ENCODE peak calls at places on chromosomes 7 and 10, in five cellular contexts. One of them, this sample, is unnamed.
A peak's percentile ranks its signal among the peaks of the same experiment; 100 is the strongest.

GRCh38 chr10:99854860-99855259 is 72.4 kb downstream of the ABCC2 start:
- DNase-seq in K562: no peak
- DNase-seq in HepG2: peak; percentile 41
- DNase-seq in H1: no peak
- DNase-seq in GM12878: no peak
- DNase-seq in this sample: peak; percentile 51

GRCh38 chr10:20105931-20106330 is 289.7 kb downstream of the PLXDC2 start:
- DNase-seq in K562: no peak
- DNase-seq in HepG2: no peak
- DNase-seq in H1: no peak
- DNase-seq in GM12878: no peak
- DNase-seq in this sample: no peak

GRCh38 chr7:37901890-37902524 is 14.6 kb downstream of the SFRP4 start:
- DNase-seq in K562: no peak
- DNase-seq in HepG2: peak; percentile 75
- DNase-seq in H1: no peak
- DNase-seq in GM12878: no peak
- DNase-seq in this sample: no peak

GRCh38 chr7:47044620-47045019 is 537.3 kb downstream of the TNS3 start:
- DNase-seq in K562: no peak
- DNase-seq in HepG2: no peak
- DNase-seq in H1: no peak
- DNase-seq in GM12878: no peak
- DNase-seq in this sample: no peak

GRCh38 chr7:17485905-17486304 is 187.5 kb downstream of the AHR start:
- DNase-seq in K562: no peak
- DNase-seq in HepG2: no peak
- DNase-seq in H1: no peak
- DNase-seq in GM12878: no peak
- DNase-seq in this sample: no peak

GRCh38 chr7:138875794-138876193 is 77.8 kb upstream of the ATP6V0A4 start:
- DNase-seq in K562: no peak
- DNase-seq in HepG2: no peak
- DNase-seq in H1: no peak
- DNase-seq in GM12878: no peak
- DNase-seq in this sample: no peak

GRCh38 chr7:42617781-42618457 is 294.0 kb downstream of the C7orf25 start:
- DNase-seq in K562: no peak
- DNase-seq in HepG2: no peak
- DNase-seq in H1: no peak
- DNase-seq in GM12878: no peak
- DNase-seq in this sample: no peak

GRCh38 chr7:131454538-131454937 is 101.9 kb downstream of the PODXL start:
- DNase-seq in K562: peak; percentile 30
- DNase-seq in HepG2: no peak
- DNase-seq in H1: no peak
- DNase-seq in GM12878: no peak
- DNase-seq in this sample: no peak

GRCh38 chr10:24771943-24772747 is 48.5 kb upstream of the ARHGAP21 start:
- DNase-seq in K562: no peak
- DNase-seq in HepG2: no peak
- DNase-seq in H1: no peak
- DNase-seq in GM12878: no peak
- DNase-seq in this sample: no peak

GRCh38 chr10:8144496-8144895 is 90.0 kb downstream of the GATA3 start:
- DNase-seq in K562: no peak
- DNase-seq in HepG2: no peak
- DNase-seq in H1: no peak
- DNase-seq in GM12878: no peak
- DNase-seq in this sample: no peak

GRCh38 chr7:102424787-102425218 is 8.6 kb upstream of the ORAI2 start:
- DNase-seq in K562: no peak
- DNase-seq in HepG2: no peak
- DNase-seq in H1: no peak
- DNase-seq in GM12878: no peak
- DNase-seq in this sample: no peak
- TF ChIP-seq CEBPB in K562: no peak
- TF ChIP-seq CEBPB in HepG2: no peak
- TF ChIP-seq CEBPB in H1: no peak
- TF ChIP-seq CEBPB in GM12878: no peak
- TF ChIP-seq CEBPB in this sample: no peak

GRCh38 chr10:27258492-27258837 is 17.9 kb upstream of the ACBD5 start:
- DNase-seq in K562: no peak
- DNase-seq in HepG2: no peak
- DNase-seq in H1: no peak
- DNase-seq in GM12878: no peak
- DNase-seq in this sample: no peak
- TF ChIP-seq EZH2 in K562: no peak
- TF ChIP-seq EZH2 in HepG2: no peak
- TF ChIP-seq EZH2 in H1: no peak
- TF ChIP-seq EZH2 in GM12878: no peak
- TF ChIP-seq EZH2 in this sample: no peak

GRCh38 chr7:157771-158251 is 34.6 kb upstream of the FAM20C start:
- DNase-seq in K562: no peak
- DNase-seq in HepG2: no peak
- DNase-seq in H1: no peak
- DNase-seq in GM12878: no peak
- DNase-seq in this sample: no peak
- TF ChIP-seq CEBPB in K562: no peak
- TF ChIP-seq CEBPB in HepG2: no peak
- TF ChIP-seq CEBPB in H1: no peak
- TF ChIP-seq CEBPB in GM12878: no peak
- TF ChIP-seq CEBPB in this sample: no peak

DNA sequence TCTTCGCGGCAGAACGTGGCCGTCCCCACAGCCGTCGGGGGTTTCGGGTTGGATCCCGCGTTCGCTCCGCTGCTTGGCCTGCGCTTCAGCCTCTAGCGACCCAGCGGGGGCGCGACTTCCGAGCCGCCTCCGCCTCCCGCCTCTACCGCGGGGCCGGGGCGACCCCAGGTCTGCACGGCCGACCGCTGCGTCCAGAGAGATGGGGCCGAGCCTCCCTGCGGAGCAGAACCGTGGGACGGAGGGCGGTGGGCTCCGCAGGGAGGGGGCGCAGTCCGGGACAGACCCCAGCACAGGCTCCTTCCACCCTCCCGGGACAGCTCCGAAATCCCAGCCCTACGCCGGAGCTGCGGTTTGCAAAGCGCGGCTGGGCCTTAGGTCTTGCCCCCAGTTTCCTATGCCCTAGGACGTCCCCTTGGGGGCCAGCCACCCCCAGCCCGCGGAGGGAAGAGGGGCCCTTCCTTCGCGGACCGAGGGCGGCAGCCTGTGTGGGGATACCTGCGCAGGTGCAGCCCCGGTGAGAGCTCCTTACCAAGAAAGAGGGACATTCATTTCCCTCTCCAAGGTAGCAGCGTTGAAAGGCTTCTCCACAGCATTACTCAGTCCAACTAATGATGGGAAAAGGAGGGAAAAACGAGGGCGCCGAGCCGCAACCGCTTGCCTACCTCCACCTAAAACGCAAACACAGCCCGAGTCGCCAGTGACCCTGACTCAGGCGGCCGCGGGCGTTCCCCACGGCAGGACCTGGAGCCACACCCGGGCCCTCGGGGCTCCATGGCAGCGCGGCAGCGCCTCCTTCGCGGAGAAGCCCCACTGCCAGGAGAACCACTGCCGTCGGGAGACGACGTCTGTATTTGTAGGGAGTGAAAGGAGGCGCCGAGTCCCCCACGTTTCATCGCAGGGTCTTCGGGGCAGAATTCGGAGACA is 115.7 kb downstream of the BMS1 start:
- DNase-seq in K562: no peak
- DNase-seq in HepG2: no peak
- DNase-seq in H1: no peak
- DNase-seq in GM12878: no peak
- DNase-seq in this sample: no peak
- TF ChIP-seq EZH2 in K562: no peak
- TF ChIP-seq EZH2 in HepG2: no peak
- TF ChIP-seq EZH2 in H1: no peak
- TF ChIP-seq EZH2 in GM12878: no peak
- TF ChIP-seq EZH2 in this sample: no peak

GRCh38 chr10:60148266-60148840 is 241.3 kb downstream of the ANK3 start:
- DNase-seq in K562: no peak
- DNase-seq in HepG2: no peak
- DNase-seq in H1: no peak
- DNase-seq in GM12878: no peak
- DNase-seq in this sample: no peak
- TF ChIP-seq CEBPB in K562: no peak
- TF ChIP-seq CEBPB in HepG2: no peak
- TF ChIP-seq CEBPB in H1: no peak
- TF ChIP-seq CEBPB in GM12878: no peak
- TF ChIP-seq CEBPB in this sample: no peak

GRCh38 chr7:122306320-122307227 is 2.0 kb upstream of the FEZF1 start:
- DNase-seq in K562: no peak
- DNase-seq in HepG2: no peak
- DNase-seq in H1: no peak
- DNase-seq in GM12878: no peak
- DNase-seq in this sample: no peak
- TF ChIP-seq EZH2 in K562: no peak
- TF ChIP-seq EZH2 in HepG2: no peak
- TF ChIP-seq EZH2 in H1: peak; percentile 4
- TF ChIP-seq EZH2 in GM12878: no peak
- TF ChIP-seq EZH2 in this sample: no peak

GRCh38 chr10:127824826-127825225 is 67.9 kb downstream of the CLRN3 start:
- DNase-seq in K562: no peak
- DNase-seq in HepG2: no peak
- DNase-seq in H1: no peak
- DNase-seq in GM12878: no peak
- DNase-seq in this sample: no peak

GRCh38 chr10:127827354-127828140 is 65.2 kb downstream of the CLRN3 start:
- DNase-seq in K562: no peak
- DNase-seq in HepG2: no peak
- DNase-seq in H1: no peak
- DNase-seq in GM12878: no peak
- DNase-seq in this sample: no peak

GRCh38 chr10:127826161-127826740 is 66.5 kb downstream of the CLRN3 start:
- DNase-seq in K562: no peak
- DNase-seq in HepG2: no peak
- DNase-seq in H1: no peak
- DNase-seq in GM12878: no peak
- DNase-seq in this sample: no peak
- TF ChIP-seq CEBPB in K562: no peak
- TF ChIP-seq CEBPB in HepG2: no peak
- TF ChIP-seq CEBPB in H1: no peak
- TF ChIP-seq CEBPB in GM12878: no peak
- TF ChIP-seq CEBPB in this sample: no peak